ENCODE peak calls at places on chromosomes 6 and 20, in four cellular contexts. One of them, this sample, is unnamed. For H3K4me1 and H3K9me3, the result is how much of the 10 kb centered on the place peaks cover.

GRCh38 chr20:37992802-37993538 is 40.3 kb downstream of the TTI1 start:
- DNase-seq in ovary: no peak
- DNase-seq in hepatocyte: peak
- DNase-seq in A549: peak
- DNase-seq in this sample: no peak

GRCh38 chr20:2387580-2387979 is 6.9 kb downstream of the TGM6 start:
- DNase-seq in ovary: no peak
- DNase-seq in hepatocyte: no peak
- DNase-seq in A549: no peak
- DNase-seq in this sample: no peak

GRCh38 chr6:27138837-27139752 is 108.4 kb upstream of the PRSS16 start:
- DNase-seq in ovary: peak
- DNase-seq in hepatocyte: peak
- DNase-seq in A549: peak
- DNase-seq in this sample: peak

GRCh38 chr20:17505664-17506517 is 25.3 kb downstream of the BFSP1 start:
- DNase-seq in ovary: no peak
- DNase-seq in hepatocyte: no peak
- DNase-seq in A549: no peak
- DNase-seq in this sample: peak

GRCh38 chr20:33304046-33304445 is 21.0 kb downstream of the BPIFB1 start:
- DNase-seq in ovary: no peak
- DNase-seq in hepatocyte: no peak
- DNase-seq in A549: no peak
- DNase-seq in this sample: no peak

GRCh38 chr20:48597521-48598302 is 230.1 kb downstream of the PREX1 start:
- DNase-seq in ovary: no peak
- DNase-seq in hepatocyte: no peak
- DNase-seq in A549: no peak
- DNase-seq in this sample: no peak

GRCh38 chr20:38872036-38872435 is 54.2 kb upstream of the FAM83D start:
- DNase-seq in ovary: no peak
- DNase-seq in hepatocyte: no peak
- DNase-seq in A549: peak
- DNase-seq in this sample: no peak

GRCh38 chr20:63006611-63007471 is at the start of gene BHLHE23:
- DNase-seq in ovary: no peak
- DNase-seq in hepatocyte: peak
- DNase-seq in A549: no peak
- DNase-seq in this sample: no peak

GRCh38 chr6:170051229-170052172 is 239.4 kb downstream of the DLL1 start:
- DNase-seq in ovary: peak
- DNase-seq in hepatocyte: no peak
- DNase-seq in A549: no peak
- DNase-seq in this sample: no peak

GRCh38 chr6:44220913-44221290 is 2.5 kb upstream of the SLC29A1 start:
- DNase-seq in ovary: no peak
- DNase-seq in hepatocyte: no peak
- DNase-seq in A549: no peak
- DNase-seq in this sample: no peak
- H3K4me1 ChIP-seq in ovary: under half
- H3K4me1 ChIP-seq in hepatocyte: under half
- H3K4me1 ChIP-seq in A549: half or more
- H3K4me1 ChIP-seq in this sample: under half

DNA sequence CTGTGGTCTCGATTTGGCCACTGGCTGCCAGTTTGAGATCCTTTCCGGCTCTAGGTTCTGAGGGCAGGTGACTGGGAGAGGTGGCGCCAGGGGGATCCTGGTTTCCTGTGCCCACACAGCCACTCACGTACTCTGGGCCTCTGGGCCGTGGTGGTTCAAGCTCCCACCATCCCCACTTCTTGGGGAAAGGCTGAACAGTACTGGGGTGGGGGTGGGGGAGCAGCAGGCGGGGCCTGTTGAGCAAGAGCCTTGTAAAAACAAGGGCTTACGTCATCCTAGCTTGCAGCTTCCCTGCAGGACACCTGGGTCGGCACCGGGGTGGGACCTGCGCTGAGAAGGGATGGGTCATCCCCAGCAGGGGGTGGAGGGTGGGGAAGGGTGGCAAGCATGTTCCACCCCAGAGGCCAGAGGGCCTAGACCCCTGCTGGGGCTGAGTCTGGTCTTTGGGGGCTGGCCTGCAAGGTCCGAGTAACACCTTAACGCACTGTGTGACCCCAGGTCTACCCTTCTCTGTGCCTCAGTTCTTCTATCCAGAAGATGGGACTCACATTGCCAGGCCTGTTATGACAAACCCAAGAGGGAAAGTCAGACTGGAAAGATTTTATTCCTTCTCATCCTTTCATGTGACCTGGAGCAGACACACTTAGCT is 3.1 kb upstream of the CEBPB start:
- DNase-seq in ovary: peak
- DNase-seq in hepatocyte: peak
- DNase-seq in A549: peak
- DNase-seq in this sample: no peak
- H3K9me3 ChIP-seq in ovary: under half
- H3K9me3 ChIP-seq in hepatocyte: under half
- H3K9me3 ChIP-seq in A549: under half
- H3K9me3 ChIP-seq in this sample: under half

GRCh38 chr6:3756516-3757010 is 5.0 kb upstream of the PXDC1 start:
- DNase-seq in ovary: no peak
- DNase-seq in hepatocyte: no peak
- DNase-seq in A549: no peak
- DNase-seq in this sample: no peak
- H3K4me1 ChIP-seq in ovary: under half
- H3K4me1 ChIP-seq in hepatocyte: under half
- H3K4me1 ChIP-seq in A549: under half
- H3K4me1 ChIP-seq in this sample: under half

GRCh38 chr20:20136313-20136712 is 84.0 kb downstream of the CFAP61 start:
- DNase-seq in ovary: no peak
- DNase-seq in hepatocyte: no peak
- DNase-seq in A549: no peak
- DNase-seq in this sample: no peak

GRCh38 chr20:20134941-20135572 is 82.7 kb downstream of the CFAP61 start:
- DNase-seq in ovary: no peak
- DNase-seq in hepatocyte: no peak
- DNase-seq in A549: no peak
- DNase-seq in this sample: no peak

GRCh38 chr20:20130399-20130798 is 78.1 kb downstream of the CFAP61 start:
- DNase-seq in ovary: no peak
- DNase-seq in hepatocyte: no peak
- DNase-seq in A549: peak
- DNase-seq in this sample: no peak
- H3K9me3 ChIP-seq in ovary: under half
- H3K9me3 ChIP-seq in hepatocyte: under half
- H3K9me3 ChIP-seq in A549: under half
- H3K9me3 ChIP-seq in this sample: under half

GRCh38 chr6:6682225-6682624 is 93.7 kb downstream of the LY86 start:
- DNase-seq in ovary: no peak
- DNase-seq in hepatocyte: no peak
- DNase-seq in A549: no peak
- DNase-seq in this sample: no peak

GRCh38 chr6:6679633-6680032 is 91.1 kb downstream of the LY86 start:
- DNase-seq in ovary: no peak
- DNase-seq in hepatocyte: no peak
- DNase-seq in A549: no peak
- DNase-seq in this sample: no peak

GRCh38 chr6:6683964-6684363 is 95.4 kb downstream of the LY86 start:
- DNase-seq in ovary: no peak
- DNase-seq in hepatocyte: peak
- DNase-seq in A549: no peak
- DNase-seq in this sample: no peak

GRCh38 chr6:6680524-6680923 is 92.0 kb downstream of the LY86 start:
- DNase-seq in ovary: no peak
- DNase-seq in hepatocyte: no peak
- DNase-seq in A549: no peak
- DNase-seq in this sample: no peak

DNA sequence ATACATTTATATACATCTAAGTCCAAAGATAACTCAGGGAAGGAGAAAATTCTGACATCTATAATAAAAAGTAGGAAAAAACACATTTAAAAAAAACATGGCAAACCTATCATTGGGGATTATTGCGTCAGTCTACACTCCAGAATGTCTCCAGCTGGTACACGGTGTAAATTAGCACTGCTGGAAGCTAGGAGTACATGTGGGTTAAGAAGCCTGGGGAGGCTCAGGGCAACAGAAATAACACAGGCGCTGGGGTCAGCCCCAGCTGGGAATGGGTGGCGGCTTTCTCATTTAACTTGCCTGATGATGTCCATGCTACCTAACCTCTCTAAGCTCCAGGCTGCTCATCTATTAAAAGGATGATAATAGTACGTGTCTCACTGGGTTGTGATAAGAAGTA is 92.9 kb downstream of the LY86 start:
- DNase-seq in ovary: no peak
- DNase-seq in hepatocyte: no peak
- DNase-seq in A549: no peak
- DNase-seq in this sample: no peak
- H3K4me1 ChIP-seq in ovary: under half
- H3K4me1 ChIP-seq in hepatocyte: under half
- H3K4me1 ChIP-seq in A549: under half
- H3K4me1 ChIP-seq in this sample: under half

GRCh38 chr6:86306210-86306609 is 631.1 kb upstream of the HTR1E start:
- DNase-seq in ovary: no peak
- DNase-seq in hepatocyte: no peak
- DNase-seq in A549: no peak
- DNase-seq in this sample: no peak
- H3K9me3 ChIP-seq in ovary: under half
- H3K9me3 ChIP-seq in hepatocyte: under half
- H3K9me3 ChIP-seq in A549: under half
- H3K9me3 ChIP-seq in this sample: under half